ENCODE peak calls at places on chromosomes 3 and 15, in nine cellular contexts. O is RCC 7860; C is NCI-H774; N is Caco-2; Y is CD4-positive, CD25-positive, alpha-beta regulatory T cell; J is PC-9; P is HS-27A; V is HFFc6; K is NCI-H1930. Q is an unnamed sample.

GRCh38 chr15:58212909-58213526 is 74.8 kb downstream of the AQP9 start:
- DNase-seq in Y (no peak), N (no peak), J (no peak), O (peak), V (peak), C (no peak), K (peak), P (no peak), Q (no peak)

GRCh38 chr3:16437640-16438039 is 75.9 kb downstream of the RFTN1 start:
- DNase-seq in C (no peak), N (no peak), P (no peak), Y (no peak), J (no peak), O (no peak), V (no peak), K (no peak), Q (no peak)

GRCh38 chr15:85495096-85495495 is 114.7 kb downstream of the AKAP13 start:
- DNase-seq in O (no peak), Y (no peak), J (no peak), P (no peak), K (no peak), V (no peak), C (no peak), N (no peak), Q (peak)

GRCh38 chr3:146217324-146217723 is 33.6 kb downstream of the PLSCR4 start:
- DNase-seq in Y (no peak), V (no peak), O (no peak), C (no peak), K (no peak), J (no peak), P (no peak), N (no peak), Q (no peak)

GRCh38 chr15:98154863-98155262 is 194.4 kb downstream of the ARRDC4 start:
- DNase-seq in K (no peak), V (peak), J (peak), Y (no peak), O (peak), N (no peak), C (no peak), P (peak), Q (peak)

GRCh38 chr15:71547066-71547465 is 263.3 kb upstream of the NR2E3 start:
- DNase-seq in O (no peak), Y (no peak), V (no peak), N (no peak), K (no peak), P (no peak), C (no peak), J (no peak), Q (no peak)

GRCh38 chr3:15460891-15461524 is 33.6 kb downstream of the EAF1 start:
- DNase-seq in O (no peak), C (no peak), P (no peak), V (no peak), N (no peak), K (no peak), J (no peak), Y (no peak), Q (no peak)

GRCh38 chr15:88258021-88258641 is 1.6 kb upstream of the NTRK3 start:
- DNase-seq in K (no peak), Y (no peak), V (no peak), C (no peak), N (no peak), J (no peak), O (peak), P (no peak), Q (no peak)